ENCODE peak calls at places on chromosome 15, in nine cellular contexts. O is GM12865; Z is skeletal muscle cell; Q is AG10803; H is CD8-positive, alpha-beta T cell; D is Peyer's patch; J is HCT116; L is adrenal gland; X is tibial artery. M is an unnamed sample.

GRCh38 chr15:34064443-34064842 is 25.4 kb upstream of the AVEN start:
- DNase-seq in L (no peak), H (no peak), O (no peak), J (no peak), Z (no peak), Q (no peak), X (no peak), D (no peak), M (no peak)

GRCh38 chr15:70502576-70502975 is 260.8 kb downstream of the UACA start:
- DNase-seq in J (no peak), D (no peak), O (no peak), H (no peak), Q (no peak), L (no peak), Z (no peak), X (no peak), M (no peak)

GRCh38 chr15:72892986-72893385 is 109.4 kb upstream of the ADPGK start:
- DNase-seq in D (no peak), O (no peak), L (no peak), Q (no peak), H (no peak), Z (no peak), J (no peak), X (no peak), M (no peak)

GRCh38 chr15:67098768-67099282 is 33.4 kb downstream of the SMAD3 start:
- DNase-seq in O (no peak), Q (peak), L (no peak), Z (no peak), H (no peak), X (no peak), D (no peak), J (no peak), M (no peak)

GRCh38 chr15:56732881-56733130 is 503 bp downstream of the ZNF280D start:
- DNase-seq in J (peak), L (no peak), O (no peak), H (no peak), Z (no peak), X (no peak), D (no peak), Q (no peak), M (no peak)

GRCh38 chr15:26051771-26052685 is 188.9 kb upstream of the ATP10A start:
- DNase-seq in H (no peak), L (no peak), X (peak), J (no peak), O (no peak), Z (no peak), D (no peak), Q (peak), M (peak)

GRCh38 chr15:83112233-83112958 is 5.0 kb downstream of the TM6SF1 start:
- DNase-seq in J (no peak), O (no peak), Z (peak), X (no peak), H (no peak), L (peak), D (no peak), Q (peak), M (no peak)

GRCh38 chr15:96186105-96186504 is 144.4 kb upstream of the NR2F2 start:
- DNase-seq in L (no peak), H (no peak), D (no peak), O (peak), Z (no peak), X (no peak), J (no peak), Q (no peak), M (no peak)

GRCh38 chr15:45162771-45163507 is 24.8 kb downstream of the SHF start:
- DNase-seq in X (peak), J (peak), O (peak), L (peak), Z (peak), H (peak), Q (peak), D (peak), M (peak)

GRCh38 chr15:29364429-29365078 is 94.9 kb upstream of the NSMCE3 start:
- DNase-seq in L (no peak), H (no peak), Z (peak), Q (peak), X (no peak), D (no peak), O (peak), J (no peak), M (no peak)

GRCh38 chr15:42736178-42736792 is 643 bp downstream of the CDAN1 start:
- DNase-seq in J (no peak), Z (no peak), L (no peak), Q (no peak), H (no peak), O (peak), D (no peak), X (no peak), M (no peak)

GRCh38 chr15:36682091-36682490 is 102.7 kb downstream of the CDIN1 start:
- DNase-seq in D (no peak), X (no peak), L (no peak), J (no peak), Z (peak), Q (peak), H (no peak), O (no peak), M (no peak)

GRCh38 chr15:43329222-43329959 is 982 bp downstream of the LCMT2 start:
- DNase-seq in X (no peak), J (no peak), D (peak), L (no peak), O (no peak), Q (no peak), H (peak), Z (no peak), M (peak)

GRCh38 chr15:57485869-57486268 is 105.8 kb upstream of the MYZAP start:
- DNase-seq in H (no peak), D (no peak), J (peak), Z (peak), O (no peak), L (peak), Q (peak), X (no peak), M (peak)

GRCh38 chr15:66459818-66460615 is 37.5 kb downstream of the SNAPC5 start:
- DNase-seq in X (no peak), J (no peak), D (no peak), O (no peak), Q (peak), L (no peak), Z (no peak), H (no peak), M (no peak)

GRCh38 chr15:72968531-72968922 is 83.7 kb upstream of the NEO1 start:
- DNase-seq in D (peak), Z (no peak), O (no peak), Q (no peak), L (peak), X (no peak), J (no peak), H (no peak), M (no peak)

GRCh38 chr15:35888815-35889214 is 342.9 kb upstream of the DPH6 start:
- DNase-seq in O (no peak), X (no peak), L (no peak), Q (no peak), H (no peak), Z (no peak), J (no peak), D (no peak), M (no peak)

GRCh38 chr15:96234109-96234892 is 96.2 kb upstream of the NR2F2 start:
- DNase-seq in X (no peak), O (peak), D (no peak), Q (peak), L (peak), H (no peak), Z (peak), J (no peak), M (no peak)

GRCh38 chr15:59148160-59148810 is 43.3 kb downstream of the CCNB2 start:
- DNase-seq in D (no peak), O (no peak), H (no peak), L (no peak), Z (no peak), X (no peak), Q (peak), J (no peak), M (peak)

GRCh38 chr15:41483519-41483918 is 10.2 kb upstream of the ITPKA start:
- DNase-seq in D (no peak), H (no peak), O (no peak), X (no peak), L (no peak), Z (no peak), Q (no peak), J (no peak), M (no peak)

GRCh38 chr15:60462027-60462426 is 16.9 kb downstream of the ICE2 start:
- DNase-seq in Z (no peak), O (no peak), L (no peak), H (no peak), Q (peak), X (no peak), J (no peak), D (no peak), M (no peak)

GRCh38 chr15:60457985-60458384 is 21.0 kb downstream of the ICE2 start:
- DNase-seq in J (no peak), H (no peak), O (no peak), L (no peak), Q (no peak), D (no peak), X (no peak), Z (no peak), M (no peak)

GRCh38 chr15:60464836-60465630 is 13.9 kb downstream of the ICE2 start:
- DNase-seq in J (no peak), D (no peak), Q (no peak), H (no peak), L (no peak), X (no peak), Z (no peak), O (no peak), M (no peak)

DNA sequence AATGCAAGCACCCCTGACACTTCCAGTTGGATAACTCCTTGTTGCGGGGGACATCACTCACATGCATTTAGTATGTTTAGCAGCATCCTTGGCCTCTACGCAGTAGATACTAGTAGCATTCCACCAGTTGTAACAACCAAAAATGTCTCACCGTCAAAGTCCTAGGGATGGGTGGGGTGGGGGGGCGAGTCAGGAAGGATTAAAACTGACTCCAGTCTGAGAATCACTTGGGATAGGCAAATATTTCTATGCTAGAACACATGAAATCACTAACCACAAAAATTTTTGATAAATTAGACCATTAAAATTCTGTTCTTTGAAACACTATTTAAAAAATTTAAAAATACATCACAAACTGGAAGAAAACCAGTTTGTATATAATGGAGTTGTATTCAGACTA is 18.0 kb downstream of the ICE2 start:
- DNase-seq in O (no peak), L (no peak), Q (peak), Z (no peak), D (no peak), X (no peak), H (no peak), J (no peak), M (no peak)
- H3K4me3 ChIP-seq in O (no peak), L (no peak), Q (no peak), Z (no peak), D (no peak), X (no peak), H (no peak), J (no peak), M (no peak)

DNA sequence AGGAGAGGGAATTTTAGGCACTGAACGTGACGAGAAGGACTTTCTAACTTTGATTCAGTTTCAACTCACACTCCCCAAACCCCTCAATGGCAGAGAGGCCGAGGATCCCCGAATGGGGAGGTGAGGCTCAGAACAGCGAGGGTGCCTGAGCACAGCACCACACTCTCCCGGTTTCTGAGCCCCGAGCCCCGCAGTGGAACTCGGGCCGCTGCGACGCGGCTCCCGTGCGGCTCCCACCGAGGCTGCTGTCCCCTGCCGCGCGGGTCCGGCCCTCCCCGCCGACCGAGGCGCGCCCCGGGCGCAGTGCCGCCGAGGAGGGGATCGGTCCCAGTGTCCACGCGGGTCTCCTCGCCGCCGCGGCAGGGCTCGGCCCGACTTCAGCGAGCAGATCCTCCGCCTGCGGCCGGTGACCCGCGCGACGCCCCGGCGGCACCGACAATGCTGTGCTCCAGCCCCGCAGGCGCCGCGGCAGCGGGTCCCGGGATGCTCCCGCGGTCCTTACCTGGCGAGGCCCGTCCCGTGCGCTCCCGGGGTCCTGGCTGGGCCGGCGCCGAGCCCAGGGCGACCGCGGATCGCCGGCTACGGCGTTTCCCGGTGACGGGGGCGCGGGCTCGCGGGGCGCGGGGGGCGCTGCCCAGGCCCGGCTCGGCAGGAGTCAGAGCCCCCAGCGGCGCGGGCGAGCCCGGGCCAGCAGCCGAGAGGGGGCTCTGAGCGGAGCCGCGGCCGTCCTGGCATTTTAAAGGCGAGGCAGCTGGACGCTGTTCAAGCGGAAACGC is at the start of gene CTXND1:
- DNase-seq in H (no peak), Z (no peak), Q (no peak), O (no peak), X (no peak), D (no peak), L (no peak), J (no peak), M (no peak)
- H3K4me3 ChIP-seq in H (no peak), Z (peak), Q (no peak), O (no peak), X (peak), D (peak), L (no peak), J (no peak), M (peak)

GRCh38 chr15:23561914-23562313 is 3.6 kb upstream of the MKRN3 start:
- DNase-seq in H (no peak), J (no peak), L (no peak), Z (no peak), X (no peak), D (no peak), O (no peak), Q (no peak), M (no peak)
- H3K4me3 ChIP-seq in H (no peak), J (no peak), L (no peak), Z (no peak), X (no peak), D (no peak), O (no peak), Q (no peak), M (no peak)

GRCh38 chr15:99993681-99994131 is 260.5 kb upstream of the LYSMD4 start:
- DNase-seq in D (no peak), O (no peak), J (no peak), Q (no peak), Z (no peak), H (no peak), L (no peak), X (peak), M (no peak)
- H3K4me3 ChIP-seq in D (no peak), O (no peak), J (no peak), Q (no peak), Z (no peak), H (no peak), L (no peak), X (no peak), M (no peak)

GRCh38 chr15:89400121-89400996 is 65.7 kb upstream of the POLG start:
- DNase-seq in H (no peak), J (no peak), L (no peak), O (no peak), Q (no peak), Z (no peak), D (no peak), X (no peak), M (no peak)

GRCh38 chr15:89402406-89402805 is 67.8 kb upstream of the POLG start:
- DNase-seq in J (no peak), L (no peak), Q (no peak), D (no peak), X (no peak), H (no peak), O (no peak), Z (no peak), M (no peak)

GRCh38 chr15:89399390-89400120 is 64.9 kb upstream of the POLG start:
- DNase-seq in Z (no peak), O (peak), H (peak), Q (no peak), X (no peak), J (no peak), D (peak), L (no peak), M (no peak)

GRCh38 chr15:89401636-89402252 is 67.1 kb upstream of the POLG start:
- DNase-seq in J (no peak), O (peak), X (no peak), L (no peak), Q (peak), H (no peak), Z (peak), D (no peak), M (no peak)

GRCh38 chr15:89400997-89401590 is 66.5 kb upstream of the POLG start:
- DNase-seq in Z (no peak), J (no peak), L (no peak), Q (no peak), X (no peak), H (no peak), O (no peak), D (no peak), M (no peak)
- H3K4me3 ChIP-seq in Z (no peak), J (no peak), L (no peak), Q (no peak), X (no peak), H (no peak), O (no peak), D (no peak), M (no peak)